ENCODE peak calls at places on chromosomes 11 and 22, in seven cellular contexts. One of them, this sample, is unnamed.

GRCh38 chr11:62556872-62557631 is 10.4 kb upstream of the AHNAK start:
- DNase-seq in cerebellum: no peak
- DNase-seq in OCI-LY7: no peak
- DNase-seq in Peyer's patch: peak
- DNase-seq in AG04449: no peak
- DNase-seq in cardiac muscle cell: no peak
- DNase-seq in natural killer cell: no peak
- DNase-seq in this sample: peak

GRCh38 chr11:94739331-94739730 is 28.8 kb upstream of the AMOTL1 start:
- DNase-seq in AG04449: no peak
- DNase-seq in OCI-LY7: no peak
- DNase-seq in cerebellum: no peak
- DNase-seq in Peyer's patch: no peak
- DNase-seq in natural killer cell: no peak
- DNase-seq in cardiac muscle cell: no peak
- DNase-seq in this sample: no peak

GRCh38 chr11:40754297-40754696 is 705.2 kb downstream of the LRRC4C start:
- DNase-seq in cardiac muscle cell: peak
- DNase-seq in Peyer's patch: no peak
- DNase-seq in cerebellum: no peak
- DNase-seq in natural killer cell: no peak
- DNase-seq in OCI-LY7: no peak
- DNase-seq in AG04449: no peak
- DNase-seq in this sample: no peak

GRCh38 chr11:124861670-124862069 is 3.6 kb upstream of the ROBO3 start:
- DNase-seq in OCI-LY7: no peak
- DNase-seq in AG04449: no peak
- DNase-seq in natural killer cell: no peak
- DNase-seq in Peyer's patch: no peak
- DNase-seq in cerebellum: no peak
- DNase-seq in cardiac muscle cell: no peak
- DNase-seq in this sample: no peak

GRCh38 chr11:22065472-22065871 is 127.4 kb upstream of the ANO5 start:
- DNase-seq in AG04449: no peak
- DNase-seq in Peyer's patch: peak
- DNase-seq in OCI-LY7: no peak
- DNase-seq in cerebellum: no peak
- DNase-seq in natural killer cell: no peak
- DNase-seq in cardiac muscle cell: no peak
- DNase-seq in this sample: no peak

GRCh38 chr22:43183496-43184263 is 3.3 kb downstream of the TTLL12 start:
- DNase-seq in AG04449: no peak
- DNase-seq in Peyer's patch: no peak
- DNase-seq in cardiac muscle cell: no peak
- DNase-seq in natural killer cell: no peak
- DNase-seq in OCI-LY7: no peak
- DNase-seq in cerebellum: no peak
- DNase-seq in this sample: no peak

GRCh38 chr11:92226331-92227232 is 2.0 kb downstream of the FAT3 start:
- DNase-seq in OCI-LY7: no peak
- DNase-seq in cerebellum: no peak
- DNase-seq in AG04449: no peak
- DNase-seq in cardiac muscle cell: peak
- DNase-seq in natural killer cell: no peak
- DNase-seq in Peyer's patch: no peak
- DNase-seq in this sample: no peak

GRCh38 chr11:86799680-86800075 is 664 bp upstream of the PRSS23 start:
- DNase-seq in AG04449: no peak
- DNase-seq in cardiac muscle cell: peak
- DNase-seq in cerebellum: peak
- DNase-seq in Peyer's patch: no peak
- DNase-seq in natural killer cell: no peak
- DNase-seq in OCI-LY7: no peak
- DNase-seq in this sample: no peak

GRCh38 chr22:30606455-30607299 is at the start of gene TCN2:
- DNase-seq in cerebellum: peak
- DNase-seq in OCI-LY7: no peak
- DNase-seq in natural killer cell: peak
- DNase-seq in AG04449: no peak
- DNase-seq in cardiac muscle cell: peak
- DNase-seq in Peyer's patch: peak
- DNase-seq in this sample: peak

GRCh38 chr11:92848578-92848977 is 120.9 kb upstream of the MTNR1B start:
- DNase-seq in Peyer's patch: no peak
- DNase-seq in AG04449: no peak
- DNase-seq in cerebellum: no peak
- DNase-seq in cardiac muscle cell: no peak
- DNase-seq in OCI-LY7: no peak
- DNase-seq in natural killer cell: no peak
- DNase-seq in this sample: no peak

GRCh38 chr11:60769273-60769672 is 12.6 kb downstream of the MS4A15 start:
- DNase-seq in cerebellum: no peak
- DNase-seq in OCI-LY7: no peak
- DNase-seq in AG04449: no peak
- DNase-seq in Peyer's patch: no peak
- DNase-seq in natural killer cell: no peak
- DNase-seq in cardiac muscle cell: no peak
- DNase-seq in this sample: no peak

GRCh38 chr22:24578355-24579241 is 14.3 kb downstream of the LRRC75B start:
- DNase-seq in natural killer cell: no peak
- DNase-seq in cerebellum: no peak
- DNase-seq in OCI-LY7: no peak
- DNase-seq in cardiac muscle cell: no peak
- DNase-seq in AG04449: no peak
- DNase-seq in Peyer's patch: no peak
- DNase-seq in this sample: no peak

GRCh38 chr22:49469896-49470740 is 357.6 kb downstream of the BRD1 start:
- DNase-seq in AG04449: no peak
- DNase-seq in cerebellum: peak
- DNase-seq in Peyer's patch: no peak
- DNase-seq in OCI-LY7: no peak
- DNase-seq in cardiac muscle cell: no peak
- DNase-seq in natural killer cell: no peak
- DNase-seq in this sample: no peak

GRCh38 chr11:2311456-2312201 is 9.8 kb downstream of the TSPAN32 start:
- DNase-seq in cerebellum: no peak
- DNase-seq in natural killer cell: no peak
- DNase-seq in OCI-LY7: no peak
- DNase-seq in AG04449: no peak
- DNase-seq in Peyer's patch: peak
- DNase-seq in cardiac muscle cell: no peak
- DNase-seq in this sample: no peak

GRCh38 chr11:74069146-74070046 is 60.5 kb upstream of the UCP3 start:
- DNase-seq in natural killer cell: no peak
- DNase-seq in cardiac muscle cell: no peak
- DNase-seq in AG04449: peak
- DNase-seq in OCI-LY7: no peak
- DNase-seq in Peyer's patch: no peak
- DNase-seq in cerebellum: peak
- DNase-seq in this sample: no peak

GRCh38 chr11:108466405-108466804 is 924 bp downstream of the C11orf65 start:
- DNase-seq in cardiac muscle cell: no peak
- DNase-seq in OCI-LY7: no peak
- DNase-seq in natural killer cell: no peak
- DNase-seq in cerebellum: no peak
- DNase-seq in AG04449: no peak
- DNase-seq in Peyer's patch: no peak
- DNase-seq in this sample: no peak

GRCh38 chr11:33735426-33736147 is 636 bp downstream of the CD59 start:
- DNase-seq in AG04449: no peak
- DNase-seq in Peyer's patch: peak
- DNase-seq in cerebellum: no peak
- DNase-seq in natural killer cell: peak
- DNase-seq in cardiac muscle cell: peak
- DNase-seq in OCI-LY7: peak
- DNase-seq in this sample: peak

GRCh38 chr22:37664249-37665101 is 6.0 kb downstream of the PDXP start:
- DNase-seq in cerebellum: no peak
- DNase-seq in Peyer's patch: no peak
- DNase-seq in natural killer cell: no peak
- DNase-seq in cardiac muscle cell: no peak
- DNase-seq in AG04449: no peak
- DNase-seq in OCI-LY7: no peak
- DNase-seq in this sample: no peak

GRCh38 chr11:44601471-44602370 is 36.3 kb downstream of the CD82 start:
- DNase-seq in Peyer's patch: peak
- DNase-seq in cardiac muscle cell: no peak
- DNase-seq in cerebellum: no peak
- DNase-seq in AG04449: no peak
- DNase-seq in natural killer cell: no peak
- DNase-seq in OCI-LY7: peak
- DNase-seq in this sample: no peak

GRCh38 chr11:135074397-135074998 is 662.5 kb upstream of the B3GAT1 start:
- DNase-seq in AG04449: no peak
- DNase-seq in cerebellum: no peak
- DNase-seq in cardiac muscle cell: no peak
- DNase-seq in Peyer's patch: no peak
- DNase-seq in natural killer cell: no peak
- DNase-seq in OCI-LY7: no peak
- DNase-seq in this sample: peak

GRCh38 chr11:130181295-130182272 is 22.0 kb downstream of the ST14 start:
- DNase-seq in AG04449: peak
- DNase-seq in natural killer cell: no peak
- DNase-seq in OCI-LY7: peak
- DNase-seq in Peyer's patch: peak
- DNase-seq in cardiac muscle cell: peak
- DNase-seq in cerebellum: no peak
- DNase-seq in this sample: peak

GRCh38 chr11:1559103-1559951 is 12.7 kb downstream of the DUSP8 start:
- DNase-seq in OCI-LY7: no peak
- DNase-seq in AG04449: peak
- DNase-seq in natural killer cell: peak
- DNase-seq in Peyer's patch: peak
- DNase-seq in cerebellum: peak
- DNase-seq in cardiac muscle cell: no peak
- DNase-seq in this sample: peak

GRCh38 chr11:4025248-4025956 is 69.2 kb upstream of the RRM1 start:
- DNase-seq in OCI-LY7: no peak
- DNase-seq in AG04449: no peak
- DNase-seq in Peyer's patch: no peak
- DNase-seq in cardiac muscle cell: no peak
- DNase-seq in natural killer cell: no peak
- DNase-seq in cerebellum: peak
- DNase-seq in this sample: no peak

GRCh38 chr22:28923826-28924732 is 40.7 kb downstream of the ZNRF3 start:
- DNase-seq in OCI-LY7: no peak
- DNase-seq in cerebellum: peak
- DNase-seq in Peyer's patch: peak
- DNase-seq in cardiac muscle cell: no peak
- DNase-seq in natural killer cell: no peak
- DNase-seq in AG04449: no peak
- DNase-seq in this sample: no peak

GRCh38 chr22:35524966-35525686 is 15.5 kb upstream of the RASD2 start:
- DNase-seq in cerebellum: peak
- DNase-seq in Peyer's patch: no peak
- DNase-seq in cardiac muscle cell: no peak
- DNase-seq in AG04449: no peak
- DNase-seq in OCI-LY7: no peak
- DNase-seq in natural killer cell: no peak
- DNase-seq in this sample: no peak

GRCh38 chr11:92304271-92304670 is 79.7 kb downstream of the FAT3 start:
- DNase-seq in Peyer's patch: no peak
- DNase-seq in AG04449: no peak
- DNase-seq in cerebellum: no peak
- DNase-seq in cardiac muscle cell: no peak
- DNase-seq in natural killer cell: no peak
- DNase-seq in OCI-LY7: no peak
- DNase-seq in this sample: no peak

GRCh38 chr11:1260620-1261019 is 37.8 kb downstream of the MUC5B start:
- DNase-seq in cerebellum: no peak
- DNase-seq in OCI-LY7: no peak
- DNase-seq in AG04449: no peak
- DNase-seq in Peyer's patch: no peak
- DNase-seq in cardiac muscle cell: no peak
- DNase-seq in natural killer cell: no peak
- DNase-seq in this sample: no peak

GRCh38 chr11:34423300-34423699 is 15.4 kb upstream of the CAT start:
- DNase-seq in Peyer's patch: no peak
- DNase-seq in OCI-LY7: no peak
- DNase-seq in cerebellum: no peak
- DNase-seq in natural killer cell: no peak
- DNase-seq in cardiac muscle cell: no peak
- DNase-seq in AG04449: no peak
- DNase-seq in this sample: no peak

GRCh38 chr22:37862570-37863325 is 13.5 kb downstream of the EIF3L start:
- DNase-seq in cardiac muscle cell: no peak
- DNase-seq in natural killer cell: no peak
- DNase-seq in cerebellum: no peak
- DNase-seq in Peyer's patch: no peak
- DNase-seq in OCI-LY7: no peak
- DNase-seq in AG04449: no peak
- DNase-seq in this sample: no peak

GRCh38 chr22:46072030-46072881 is 78.1 kb upstream of the PPARA start:
- DNase-seq in cerebellum: no peak
- DNase-seq in natural killer cell: peak
- DNase-seq in OCI-LY7: peak
- DNase-seq in AG04449: no peak
- DNase-seq in cardiac muscle cell: no peak
- DNase-seq in Peyer's patch: peak
- DNase-seq in this sample: peak

This sample was measured in RPMI8226.